ENCODE peak calls at places on chromosomes 1 and 21, in five cellular contexts. X is tibial nerve, F is sigmoid colon, O is lower lobe of right lung, L is upper lobe of left lung. D is an unnamed sample.

GRCh38 chr21:45558044-45558721 is 15.9 kb upstream of the SLC19A1 start:
- DNase-seq in X (no peak), L (peak; percentile 19), O (peak; percentile 36), F (peak; percentile 63), D (peak; percentile 32)

GRCh38 chr1:109402025-109402424 is 4.3 kb upstream of the SORT1 start:
- DNase-seq in X (no peak), O (no peak), L (no peak), F (no peak), D (no peak)

GRCh38 chr1:209839875-209840491 is 12.2 kb downstream of the UTP25 start:
- DNase-seq in F (no peak), X (no peak), O (no peak), L (no peak), D (no peak)

GRCh38 chr1:209323743-209324142 is 259.8 kb upstream of the CAMK1G start:
- DNase-seq in F (no peak), L (no peak), O (no peak), X (no peak), D (no peak)

GRCh38 chr21:44052071-44052829 is 40.1 kb downstream of the TRAPPC10 start:
- DNase-seq in X (no peak), L (peak; percentile 43), O (no peak), F (no peak), D (no peak)

GRCh38 chr1:158112994-158113758 is 67.5 kb upstream of the CD1D start:
- DNase-seq in X (no peak), F (no peak), L (no peak), O (no peak), D (peak; percentile 72)

GRCh38 chr1:169483500-169483966 is 2.2 kb downstream of the SLC19A2 start:
- DNase-seq in L (peak; percentile 66), F (no peak), X (peak; percentile 65), O (no peak), D (peak; percentile 23)

GRCh38 chr1:16324456-16324890 is 27.8 kb downstream of the FBXO42 start:
- DNase-seq in X (no peak), L (peak; percentile 66), O (no peak), F (no peak), D (no peak)

GRCh38 chr21:45927032-45927431 is 54.5 kb upstream of the COL6A1 start:
- DNase-seq in X (no peak), O (no peak), L (no peak), F (no peak), D (no peak)

GRCh38 chr1:155117610-155118009 is 10.1 kb upstream of the EFNA1 start:
- DNase-seq in F (no peak), L (no peak), O (no peak), X (no peak), D (no peak)

GRCh38 chr1:220950576-220950975 is 71.3 kb downstream of the HLX start:
- DNase-seq in F (no peak), O (no peak), L (no peak), X (no peak), D (no peak)

GRCh38 chr1:6794164-6794563 is 8.9 kb downstream of the CAMTA1 start:
- DNase-seq in F (no peak), L (no peak), X (no peak), O (no peak), D (no peak)

GRCh38 chr1:149888999-149889289 is 10.4 kb upstream of the BOLA1 start:
- DNase-seq in X (peak; percentile 34), O (no peak), F (peak; percentile 76), L (no peak), D (peak; percentile 75)

GRCh38 chr1:191831572-191831971 is 326.7 kb upstream of the RGS18 start:
- DNase-seq in F (no peak), L (no peak), O (no peak), X (no peak), D (no peak)

GRCh38 chr1:41383094-41383852 is 22.0 kb downstream of the FOXO6 start:
- DNase-seq in L (no peak), O (no peak), F (no peak), X (no peak), D (no peak)

GRCh38 chr1:79679916-79680315 is 673.4 kb upstream of the ADGRL4 start:
- DNase-seq in F (no peak), O (no peak), L (no peak), X (no peak), D (no peak)

GRCh38 chr1:151058682-151059341 is 610 bp downstream of the CDC42SE1 start:
- DNase-seq in O (peak; percentile 86), L (peak; percentile 85), X (no peak), F (peak; percentile 71), D (peak; percentile 63)

GRCh38 chr21:36926989-36927695 is 39.3 kb downstream of the HLCS start:
- DNase-seq in F (no peak), X (no peak), O (no peak), L (no peak), D (no peak)

DNA sequence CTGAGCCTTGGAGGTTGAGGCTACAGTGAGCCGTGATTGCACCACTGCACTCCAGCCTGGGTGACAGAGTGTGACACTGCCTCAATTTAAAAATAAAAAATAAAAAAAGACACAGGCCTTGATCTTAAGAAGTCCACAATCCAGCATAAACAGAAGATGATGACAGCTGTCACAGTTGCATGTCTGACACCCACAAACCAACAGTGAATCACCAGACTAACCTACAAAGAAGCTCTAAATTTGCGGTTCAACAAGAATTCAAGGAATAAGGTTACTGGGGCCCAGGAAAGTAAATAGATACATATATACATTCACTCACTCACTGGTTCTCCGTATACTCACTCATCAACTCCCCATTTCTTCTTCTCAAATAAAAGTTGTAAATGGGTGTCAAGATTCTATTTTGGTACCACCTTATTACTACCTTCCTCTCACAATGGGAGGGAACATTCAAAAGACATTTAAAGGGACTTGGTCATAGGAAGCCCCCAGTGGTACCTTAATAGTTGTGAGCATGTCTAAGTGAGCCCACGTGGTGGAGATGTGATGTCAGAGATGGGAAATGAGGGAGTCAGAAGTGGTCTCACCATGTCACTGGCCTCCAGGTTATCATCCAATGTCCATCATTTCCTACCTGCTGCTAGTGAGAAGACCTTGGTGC is 66.9 kb upstream of the PRDX6 start:
- DNase-seq in O (no peak), F (no peak), L (no peak), X (no peak), D (no peak)
- H3K4me1 ChIP-seq in O (peaks cover 25% of the 10 kb centered on the region), F (no peaks in the 10 kb centered on the region), L (peaks cover 9% of the 10 kb centered on the region), X (no peaks in the 10 kb centered on the region), D (peaks cover 4% of the 10 kb centered on the region)

GRCh38 chr1:47229884-47230691 is 1.9 kb downstream of the TAL1 start:
- DNase-seq in F (no peak), L (no peak), O (no peak), X (no peak), D (no peak)
- H3K4me3 ChIP-seq in F (no peak overlapping the region), L (peak overlapping the region; percentile 56), O (peak overlapping the region; percentile 56), X (peak overlapping the region; percentile 41), D (peak overlapping the region; percentile 47)

GRCh38 chr1:248841702-248842395 is 3.8 kb downstream of the ZNF672 start:
- DNase-seq in X (peak; percentile 47), L (peak; percentile 59), O (peak; percentile 60), F (no peak), D (peak; percentile 43)
- H3K4me1 ChIP-seq in X (peaks cover 20% of the 10 kb centered on the region), L (peaks cover 27% of the 10 kb centered on the region), O (peaks cover 46% of the 10 kb centered on the region), F (no peaks in the 10 kb centered on the region), D (peaks cover 9% of the 10 kb centered on the region)

GRCh38 chr1:93999806-94000205 is 90.6 kb upstream of the GCLM start:
- DNase-seq in X (no peak), L (no peak), F (no peak), O (no peak), D (no peak)
- H3K4me3 ChIP-seq in X (no peak overlapping the region), L (no peak overlapping the region), F (no peak overlapping the region), O (no peak overlapping the region), D (no peak overlapping the region)

DNA sequence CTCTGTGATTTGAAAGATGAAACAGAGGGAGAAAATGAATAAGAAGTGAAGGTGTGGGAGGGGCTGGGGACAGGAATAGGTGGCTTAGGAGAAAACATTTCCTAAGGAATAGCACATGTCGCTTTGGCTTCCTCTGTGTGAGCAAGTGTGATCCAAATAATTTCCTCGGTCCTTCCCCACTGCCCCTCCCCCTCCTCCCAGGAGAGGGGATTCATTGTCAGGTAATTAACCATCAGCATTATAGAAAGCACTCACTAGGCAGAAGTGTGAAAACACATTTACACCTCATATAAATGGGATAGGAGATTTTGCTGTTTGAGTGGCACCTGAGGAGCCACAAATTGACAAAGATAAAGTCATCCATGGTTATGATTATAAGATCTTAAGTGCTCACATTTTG is 105.6 kb downstream of the NUF2 start:
- DNase-seq in X (no peak), O (no peak), F (no peak), L (no peak), D (no peak)
- H3K4me1 ChIP-seq in X (no peaks in the 10 kb centered on the region), O (no peaks in the 10 kb centered on the region), F (no peaks in the 10 kb centered on the region), L (no peaks in the 10 kb centered on the region), D (no peaks in the 10 kb centered on the region)

GRCh38 chr1:63322944-63323865 is 838 bp downstream of the FOXD3 start:
- DNase-seq in F (peak; percentile 66), O (peak; percentile 55), L (no peak), X (no peak), D (peak; percentile 52)

GRCh38 chr1:63322248-63322943 is at the start of gene FOXD3:
- DNase-seq in F (peak; percentile 85), L (peak; percentile 68), X (peak; percentile 53), O (peak; percentile 74), D (peak; percentile 60)

GRCh38 chr1:63324779-63325119 is 2.4 kb downstream of the FOXD3 start:
- DNase-seq in L (no peak), F (no peak), X (no peak), O (no peak), D (no peak)

GRCh38 chr1:63326106-63326472 is 3.7 kb downstream of the FOXD3 start:
- DNase-seq in X (no peak), F (no peak), O (no peak), L (no peak), D (no peak)

DNA sequence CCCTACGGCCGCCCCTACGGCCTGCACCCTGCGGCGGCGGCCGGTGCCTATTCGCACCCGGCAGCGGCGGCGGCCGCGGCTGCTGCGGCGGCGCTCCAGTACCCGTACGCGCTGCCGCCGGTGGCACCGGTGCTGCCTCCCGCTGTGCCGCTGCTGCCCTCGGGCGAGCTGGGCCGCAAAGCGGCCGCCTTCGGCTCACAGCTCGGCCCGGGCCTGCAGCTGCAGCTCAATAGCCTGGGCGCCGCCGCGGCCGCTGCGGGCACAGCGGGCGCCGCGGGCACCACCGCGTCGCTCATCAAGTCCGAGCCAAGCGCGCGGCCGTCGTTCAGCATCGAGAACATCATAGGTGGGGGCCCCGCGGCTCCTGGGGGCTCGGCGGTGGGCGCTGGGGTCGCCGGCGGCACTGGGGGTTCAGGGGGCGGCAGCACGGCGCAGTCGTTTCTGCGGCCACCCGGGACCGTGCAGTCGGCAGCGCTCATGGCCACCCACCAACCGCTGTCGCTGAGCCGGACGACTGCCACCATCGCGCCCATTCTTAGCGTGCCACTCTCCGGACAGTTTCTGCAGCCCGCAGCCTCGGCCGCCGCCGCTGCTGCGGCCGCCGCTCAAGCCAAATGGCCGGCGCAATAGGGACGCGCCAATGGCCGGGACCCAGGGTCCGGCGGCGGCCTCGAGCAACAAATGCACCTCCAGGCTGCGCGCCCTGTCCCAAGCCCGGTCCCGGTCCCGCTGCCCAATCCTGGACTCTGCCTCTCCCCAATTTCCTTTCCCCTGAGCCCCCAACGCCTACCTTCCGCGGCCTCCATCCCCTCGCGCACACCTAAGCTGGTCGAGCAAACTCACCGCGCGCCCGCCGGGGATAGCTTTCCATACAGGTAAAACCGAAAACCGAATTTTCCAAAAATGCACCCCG is 1.8 kb downstream of the FOXD3 start:
- DNase-seq in F (no peak), X (no peak), L (no peak), O (no peak), D (no peak)
- H3K4me3 ChIP-seq in F (peak overlapping the region; percentile 22), X (peak overlapping the region; percentile 53), L (no peak overlapping the region), O (peak overlapping the region; percentile 59), D (peak overlapping the region; percentile 59)

GRCh38 chr1:178632619-178633018 is 92.4 kb upstream of the RALGPS2 start:
- DNase-seq in O (no peak), X (no peak), L (no peak), F (no peak), D (no peak)
- H3K4me1 ChIP-seq in O (no peaks in the 10 kb centered on the region), X (no peaks in the 10 kb centered on the region), L (no peaks in the 10 kb centered on the region), F (no peaks in the 10 kb centered on the region), D (peaks cover 2% of the 10 kb centered on the region)

D was measured in right cardiac atrium.